ENCODE peak calls at places on chromosome 10, in four cellular contexts. B, Q, J and V are unnamed samples. For H3K4me1, the result is how much of the 10 kb centered on the place peaks cover.

GRCh38 chr10:21166557-21167287 is 269.6 kb upstream of the NEBL start:
- DNase-seq in B (no peak), Q (no peak), J (peak), V (peak)

GRCh38 chr10:87618470-87619423 is 40.9 kb upstream of the PAPSS2 start:
- DNase-seq in Q (peak), J (peak), B (no peak), V (peak)

GRCh38 chr10:65194131-65194530 is 1672.9 kb downstream of the REEP3 start:
- DNase-seq in Q (no peak), J (no peak), B (no peak), V (no peak)

GRCh38 chr10:121438320-121438719 is 159.9 kb downstream of the FGFR2 start:
- DNase-seq in J (no peak), Q (no peak), B (no peak), V (no peak)

GRCh38 chr10:61750943-61751471 is 88.3 kb downstream of the CABCOCO1 start:
- DNase-seq in B (no peak), Q (peak), J (peak), V (peak)

GRCh38 chr10:11724938-11725776 is 17.0 kb upstream of the ECHDC3 start:
- DNase-seq in Q (peak), B (peak), J (peak), V (no peak)

GRCh38 chr10:5776150-5776880 is 36.9 kb downstream of the GDI2 start:
- DNase-seq in J (no peak), B (no peak), Q (peak), V (no peak)

GRCh38 chr10:132231656-132232552 is 45.2 kb downstream of the DPYSL4 start:
- DNase-seq in B (no peak), J (no peak), Q (no peak), V (no peak)

GRCh38 chr10:113177163-113177935 is 227.3 kb downstream of the TCF7L2 start:
- DNase-seq in J (no peak), Q (no peak), B (no peak), V (no peak)

GRCh38 chr10:12566161-12567115 is 217.1 kb downstream of the CAMK1D start:
- DNase-seq in J (no peak), B (no peak), Q (peak), V (no peak)

GRCh38 chr10:5614081-5614721 is 52.2 kb downstream of the ASB13 start:
- DNase-seq in B (no peak), J (no peak), Q (peak), V (no peak)

GRCh38 chr10:71547841-71548493 is 151.2 kb downstream of the CDH23 start:
- DNase-seq in Q (peak), J (no peak), B (no peak), V (no peak)

GRCh38 chr10:93481931-93482834 is at the start of gene MYOF:
- DNase-seq in Q (peak), J (peak), B (peak), V (peak)

GRCh38 chr10:12658526-12658925 is 309.2 kb downstream of the CAMK1D start:
- DNase-seq in J (no peak), Q (no peak), B (no peak), V (no peak)

GRCh38 chr10:77116904-77117303 is 520.7 kb downstream of the KCNMA1 start:
- DNase-seq in J (no peak), B (no peak), Q (no peak), V (no peak)

GRCh38 chr10:77120012-77120411 is 517.6 kb downstream of the KCNMA1 start:
- DNase-seq in J (no peak), Q (no peak), B (no peak), V (no peak)

GRCh38 chr10:77120697-77121096 is 516.9 kb downstream of the KCNMA1 start:
- DNase-seq in J (no peak), Q (no peak), B (no peak), V (no peak)

GRCh38 chr10:77118603-77119282 is 518.9 kb downstream of the KCNMA1 start:
- DNase-seq in J (no peak), Q (no peak), B (no peak), V (no peak)

DNA sequence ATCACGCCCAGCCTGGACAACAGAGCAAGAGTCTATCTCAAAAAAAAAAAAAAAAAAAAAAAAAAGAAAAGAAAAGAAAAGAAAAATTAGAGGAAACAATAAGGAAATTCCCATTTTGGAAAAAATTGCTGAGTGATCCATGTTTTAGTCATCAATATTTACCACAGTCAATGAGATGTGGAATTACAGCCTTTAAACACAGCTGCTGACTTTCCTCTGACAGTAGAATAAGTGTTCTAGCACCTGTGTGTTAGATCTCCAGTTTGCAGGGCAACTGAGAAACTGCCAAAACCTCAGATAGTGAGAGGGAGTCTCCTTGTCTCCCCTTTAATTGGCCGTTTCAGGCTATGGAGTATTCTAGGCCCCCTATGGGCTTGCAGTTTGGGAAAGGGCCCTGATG is 520.1 kb downstream of the KCNMA1 start:
- DNase-seq in B (no peak), J (no peak), Q (peak), V (no peak)
- H3K4me3 ChIP-seq in B (no peak), J (no peak), Q (no peak), V (no peak)

DNA sequence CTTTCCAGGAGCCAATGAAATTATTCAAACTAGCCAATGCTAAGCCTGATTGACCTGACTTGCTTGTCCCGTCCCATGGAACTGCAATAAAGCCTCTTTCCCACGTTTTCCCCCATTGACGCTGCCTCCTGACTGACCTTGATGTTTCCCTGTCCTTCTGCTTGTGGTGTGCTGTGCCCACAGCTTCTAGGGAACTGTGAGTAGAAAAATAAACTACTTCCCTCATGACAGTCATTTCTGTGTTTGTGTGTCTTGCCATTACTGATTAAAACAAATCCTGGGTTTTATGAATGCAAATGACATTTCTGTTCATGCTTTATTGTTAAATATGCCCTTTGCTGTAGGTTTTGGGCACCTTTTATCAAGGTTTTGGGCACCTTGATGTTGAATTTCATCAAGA is 91.3 kb upstream of the ABI1 start:
- DNase-seq in Q (no peak), B (no peak), J (no peak), V (no peak)
- H3K4me1 ChIP-seq in Q (under half), B (under half), J (under half), V (under half)

GRCh38 chr10:30056767-30057355 is 2.5 kb downstream of the JCAD start:
- DNase-seq in Q (no peak), B (no peak), J (no peak), V (no peak)

GRCh38 chr10:30058111-30058510 is 1.3 kb downstream of the JCAD start:
- DNase-seq in J (no peak), B (no peak), Q (no peak), V (no peak)

GRCh38 chr10:30056281-30056680 is 3.1 kb downstream of the JCAD start:
- DNase-seq in Q (peak), J (no peak), B (no peak), V (no peak)

GRCh38 chr10:30058570-30059132 is 735 bp downstream of the JCAD start:
- DNase-seq in B (no peak), Q (no peak), J (no peak), V (no peak)

GRCh38 chr10:30057421-30057841 is 2.0 kb downstream of the JCAD start:
- DNase-seq in J (no peak), B (no peak), Q (peak), V (no peak)
- H3K4me3 ChIP-seq in J (no peak), B (peak), Q (peak), V (no peak)

GRCh38 chr10:79103585-79103984 is 34.8 kb downstream of the ZMIZ1 start:
- DNase-seq in Q (no peak), J (no peak), B (no peak), V (no peak)
- H3K4me1 ChIP-seq in Q (half or more), J (under half), B (half or more), V (under half)

GRCh38 chr10:70167246-70167645 is 3.1 kb downstream of the SAR1A start:
- DNase-seq in J (no peak), B (no peak), Q (no peak), V (no peak)
- H3K4me3 ChIP-seq in J (no peak), B (no peak), Q (no peak), V (no peak)

GRCh38 chr10:34423607-34424325 is 391.3 kb downstream of the PARD3 start:
- DNase-seq in Q (no peak), B (no peak), J (no peak), V (no peak)
- H3K4me1 ChIP-seq in Q (under half), B (under half), J (under half), V (under half)

GRCh38 chr10:99530108-99531025 is 2.4 kb upstream of the NKX2-3 start:
- DNase-seq in J (no peak), Q (no peak), B (no peak), V (no peak)
- H3K4me3 ChIP-seq in J (peak), Q (no peak), B (no peak), V (no peak)

GRCh38 chr10:14738011-14738510 is 36.6 kb downstream of the FAM107B start:
- DNase-seq in J (no peak), Q (no peak), B (no peak), V (no peak)
- H3K4me1 ChIP-seq in J (under half), Q (under half), B (under half), V (under half)

GRCh38 chr10:3093996-3094395 is 26.6 kb downstream of the PFKP start:
- DNase-seq in Q (no peak), B (no peak), J (no peak), V (no peak)

GRCh38 chr10:3097160-3097559 is 29.8 kb downstream of the PFKP start:
- DNase-seq in Q (no peak), B (no peak), J (no peak), V (peak)

GRCh38 chr10:3095373-3096139 is 28.2 kb downstream of the PFKP start:
- DNase-seq in B (peak), Q (peak), J (peak), V (no peak)

GRCh38 chr10:3094565-3095168 is 27.3 kb downstream of the PFKP start:
- DNase-seq in J (no peak), B (no peak), Q (peak), V (no peak)

GRCh38 chr10:3096149-3096548 is 28.8 kb downstream of the PFKP start:
- DNase-seq in Q (no peak), B (no peak), J (no peak), V (no peak)
- H3K4me3 ChIP-seq in Q (no peak), B (peak), J (no peak), V (no peak)